ENCODE peak calls at places on chromosomes 4 and X, in six cellular contexts. Z is epithelial cell of esophagus; C is HCT116; G is activated CD4-positive, CD25-positive, alpha-beta regulatory T cell; J is endothelial cell; L is smooth muscle cell of the brain vasculature. D is an unnamed sample.

GRCh38 chrX:40871385-40872082 is 136.2 kb upstream of the MED14 start:
- DNase-seq in Z (peak), C (no peak), G (no peak), J (no peak), L (no peak), D (no peak)

GRCh38 chr4:178296669-178297068 is 854.4 kb upstream of the AGA start:
- DNase-seq in Z (no peak), C (no peak), G (no peak), J (no peak), L (no peak), D (no peak)

GRCh38 chr4:93029774-93030173 is 726.0 kb downstream of the GRID2 start:
- DNase-seq in Z (no peak), C (no peak), G (no peak), J (no peak), L (no peak), D (no peak)

GRCh38 chr4:38242822-38243384 is 282.7 kb downstream of the PTTG2 start:
- DNase-seq in Z (no peak), C (no peak), G (no peak), J (no peak), L (no peak), D (no peak)

GRCh38 chr4:2058264-2059033 is 678 bp upstream of the NAT8L start:
- DNase-seq in Z (no peak), C (no peak), G (no peak), J (no peak), L (no peak), D (no peak)

GRCh38 chrX:18793601-18794089 is 86.2 kb downstream of the PPEF1 start:
- DNase-seq in Z (peak), C (no peak), G (no peak), J (peak), L (no peak), D (no peak)

GRCh38 chr4:144589512-144589911 is 56.4 kb upstream of the HHIP start:
- DNase-seq in Z (no peak), C (no peak), G (no peak), J (no peak), L (no peak), D (no peak)

GRCh38 chr4:184450045-184450444 is 24.3 kb downstream of the IRF2 start:
- DNase-seq in Z (peak), C (no peak), G (no peak), J (no peak), L (no peak), D (no peak)

GRCh38 chrX:9272166-9272565 is 192.7 kb upstream of the TBL1X start:
- DNase-seq in Z (no peak), C (no peak), G (no peak), J (no peak), L (no peak), D (no peak)

GRCh38 chr4:145735777-145736176 is 55.8 kb downstream of the C4orf51 start:
- DNase-seq in Z (no peak), C (no peak), G (no peak), J (no peak), L (no peak), D (no peak)

GRCh38 chr4:1489639-1489995 is 83.4 kb upstream of the NKX1-1 start:
- DNase-seq in Z (no peak), C (no peak), G (no peak), J (no peak), L (no peak), D (no peak)

GRCh38 chrX:127708155-127708554 is 344.0 kb downstream of the ACTRT1 start:
- DNase-seq in Z (peak), C (no peak), G (no peak), J (no peak), L (no peak), D (no peak)

D was measured in central memory CD8-positive, alpha-beta T cell.